ENCODE peak calls at places on chromosomes 13 and 19, in seven cellular contexts. One of them, this sample, is unnamed.

GRCh38 chr19:54172764-54173699 is at the start of gene TMC4:
- DNase-seq in colonic mucosa: peak
- DNase-seq in tibial nerve: no peak
- DNase-seq in pancreas: peak
- DNase-seq in breast epithelium: no peak
- DNase-seq in SK-N-SH: no peak
- DNase-seq in coronary artery: no peak
- DNase-seq in this sample: peak

GRCh38 chr13:105232403-105232802 is 1303.1 kb downstream of the EFNB2 start:
- DNase-seq in coronary artery: no peak
- DNase-seq in tibial nerve: no peak
- DNase-seq in colonic mucosa: no peak
- DNase-seq in breast epithelium: no peak
- DNase-seq in pancreas: no peak
- DNase-seq in SK-N-SH: no peak
- DNase-seq in this sample: no peak

GRCh38 chr13:57030671-57031070 is 110.0 kb upstream of the PRR20A start:
- DNase-seq in tibial nerve: no peak
- DNase-seq in colonic mucosa: no peak
- DNase-seq in pancreas: no peak
- DNase-seq in SK-N-SH: no peak
- DNase-seq in breast epithelium: no peak
- DNase-seq in coronary artery: no peak
- DNase-seq in this sample: no peak

GRCh38 chr13:37187110-37187509 is 81.6 kb upstream of the CSNK1A1L start:
- DNase-seq in tibial nerve: no peak
- DNase-seq in SK-N-SH: no peak
- DNase-seq in coronary artery: no peak
- DNase-seq in breast epithelium: no peak
- DNase-seq in pancreas: no peak
- DNase-seq in colonic mucosa: no peak
- DNase-seq in this sample: no peak

GRCh38 chr19:11949201-11949600 is 15.6 kb upstream of the ZNF763 start:
- DNase-seq in tibial nerve: no peak
- DNase-seq in SK-N-SH: no peak
- DNase-seq in coronary artery: no peak
- DNase-seq in breast epithelium: no peak
- DNase-seq in colonic mucosa: no peak
- DNase-seq in pancreas: no peak
- DNase-seq in this sample: no peak

GRCh38 chr19:21474671-21475181 is 30.7 kb upstream of the ZNF429 start:
- DNase-seq in pancreas: peak
- DNase-seq in breast epithelium: peak
- DNase-seq in tibial nerve: peak
- DNase-seq in colonic mucosa: peak
- DNase-seq in coronary artery: peak
- DNase-seq in SK-N-SH: peak
- DNase-seq in this sample: no peak

GRCh38 chr13:54433511-54434206 is 1405.0 kb downstream of the OLFM4 start:
- DNase-seq in SK-N-SH: no peak
- DNase-seq in breast epithelium: no peak
- DNase-seq in colonic mucosa: no peak
- DNase-seq in coronary artery: no peak
- DNase-seq in pancreas: no peak
- DNase-seq in tibial nerve: no peak
- DNase-seq in this sample: no peak

GRCh38 chr13:50831510-50831909 is 12.0 kb downstream of the DLEU7 start:
- DNase-seq in breast epithelium: no peak
- DNase-seq in SK-N-SH: no peak
- DNase-seq in coronary artery: no peak
- DNase-seq in colonic mucosa: no peak
- DNase-seq in tibial nerve: no peak
- DNase-seq in pancreas: no peak
- DNase-seq in this sample: no peak

GRCh38 chr13:62710766-62711165 is 1295.1 kb upstream of the PCDH20 start:
- DNase-seq in coronary artery: no peak
- DNase-seq in pancreas: no peak
- DNase-seq in tibial nerve: no peak
- DNase-seq in colonic mucosa: no peak
- DNase-seq in breast epithelium: no peak
- DNase-seq in SK-N-SH: no peak
- DNase-seq in this sample: no peak

GRCh38 chr19:1412323-1412923 is 5.0 kb downstream of the DAZAP1 start:
- DNase-seq in breast epithelium: no peak
- DNase-seq in pancreas: no peak
- DNase-seq in SK-N-SH: no peak
- DNase-seq in tibial nerve: no peak
- DNase-seq in colonic mucosa: no peak
- DNase-seq in coronary artery: no peak
- DNase-seq in this sample: no peak

GRCh38 chr13:51518847-51519246 is 65.4 kb upstream of the WDFY2 start:
- DNase-seq in tibial nerve: no peak
- DNase-seq in pancreas: no peak
- DNase-seq in breast epithelium: no peak
- DNase-seq in colonic mucosa: no peak
- DNase-seq in SK-N-SH: no peak
- DNase-seq in coronary artery: no peak
- DNase-seq in this sample: no peak

GRCh38 chr13:20035130-20035529 is 76.6 kb downstream of the ZMYM2 start:
- DNase-seq in tibial nerve: no peak
- DNase-seq in coronary artery: no peak
- DNase-seq in colonic mucosa: no peak
- DNase-seq in SK-N-SH: no peak
- DNase-seq in pancreas: no peak
- DNase-seq in breast epithelium: no peak
- DNase-seq in this sample: no peak

GRCh38 chr19:29515233-29515619 is 10.6 kb upstream of the VSTM2B start:
- DNase-seq in pancreas: peak
- DNase-seq in colonic mucosa: no peak
- DNase-seq in SK-N-SH: no peak
- DNase-seq in coronary artery: no peak
- DNase-seq in breast epithelium: no peak
- DNase-seq in tibial nerve: no peak
- DNase-seq in this sample: no peak

GRCh38 chr13:95128045-95128643 is 173.1 kb downstream of the ABCC4 start:
- DNase-seq in tibial nerve: no peak
- DNase-seq in breast epithelium: no peak
- DNase-seq in colonic mucosa: no peak
- DNase-seq in SK-N-SH: no peak
- DNase-seq in pancreas: no peak
- DNase-seq in coronary artery: no peak
- DNase-seq in this sample: no peak

GRCh38 chr19:12790628-12791344 is 500 bp upstream of the JUNB start:
- DNase-seq in tibial nerve: no peak
- DNase-seq in breast epithelium: no peak
- DNase-seq in colonic mucosa: no peak
- DNase-seq in coronary artery: no peak
- DNase-seq in SK-N-SH: no peak
- DNase-seq in pancreas: no peak
- DNase-seq in this sample: no peak

DNA sequence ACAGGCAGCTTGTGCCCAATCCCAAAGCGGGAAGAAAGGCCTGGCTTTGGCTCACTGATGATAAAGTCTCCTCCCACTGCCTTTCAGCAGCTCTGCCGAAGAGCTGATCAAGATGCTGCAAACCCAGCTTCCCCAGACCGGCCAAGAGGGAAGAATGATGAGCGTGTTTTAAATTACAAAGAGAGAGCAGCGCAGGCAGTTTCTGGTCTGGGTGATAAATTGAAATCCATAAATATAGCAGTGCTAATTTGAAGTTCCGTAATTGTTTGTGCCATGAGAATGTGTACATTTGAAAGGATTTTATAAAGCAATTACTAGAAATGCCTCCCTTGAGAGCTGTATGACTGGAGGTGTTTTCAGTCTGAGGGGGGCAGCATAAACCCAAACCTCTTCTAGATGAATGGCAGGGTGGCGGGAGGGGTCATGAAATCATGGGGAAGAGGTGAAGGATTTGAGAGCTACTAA is 171.8 kb downstream of the STK24 start:
- DNase-seq in SK-N-SH: peak
- DNase-seq in pancreas: no peak
- DNase-seq in colonic mucosa: no peak
- DNase-seq in breast epithelium: no peak
- DNase-seq in tibial nerve: no peak
- DNase-seq in coronary artery: no peak
- DNase-seq in this sample: peak
- TF ChIP-seq CTCF in SK-N-SH: no peak
- TF ChIP-seq CTCF in pancreas: no peak
- TF ChIP-seq CTCF in colonic mucosa: no peak
- TF ChIP-seq CTCF in breast epithelium: no peak
- TF ChIP-seq CTCF in tibial nerve: no peak
- TF ChIP-seq CTCF in coronary artery: no peak
- TF ChIP-seq CTCF in this sample: peak

DNA sequence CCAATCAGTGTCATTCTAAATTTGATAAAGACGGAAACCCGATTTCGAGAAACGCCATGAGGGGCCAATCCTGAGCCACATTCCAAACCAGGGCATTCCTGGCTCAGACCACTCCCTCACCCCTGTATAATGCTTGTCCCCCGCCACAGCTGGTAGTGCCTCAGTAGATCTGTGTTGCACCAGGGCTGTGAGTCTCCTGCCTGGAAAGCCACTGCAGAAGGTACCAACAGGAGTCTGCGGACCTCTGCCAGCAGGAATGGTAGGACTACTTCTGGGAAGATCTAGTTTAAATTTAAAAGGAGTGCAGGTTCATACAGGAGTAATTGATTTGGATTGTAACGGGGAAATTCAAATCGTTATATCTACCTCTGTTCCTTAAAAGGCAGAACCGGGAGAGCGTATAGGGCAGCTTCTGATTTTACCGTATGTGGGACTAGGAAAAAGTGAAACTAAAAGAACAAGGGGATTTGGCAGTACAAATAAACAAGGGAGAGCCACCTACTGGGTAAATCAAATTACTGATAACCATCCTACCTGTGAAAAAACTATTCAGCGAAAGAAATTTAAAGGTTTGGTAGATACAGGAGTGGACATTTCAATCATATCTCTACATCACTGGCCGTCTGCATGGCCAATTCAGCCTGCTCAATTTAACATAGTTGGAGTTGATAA is 20.8 kb upstream of the ZNF266 start:
- DNase-seq in pancreas: no peak
- DNase-seq in coronary artery: no peak
- DNase-seq in tibial nerve: no peak
- DNase-seq in SK-N-SH: no peak
- DNase-seq in colonic mucosa: no peak
- DNase-seq in breast epithelium: no peak
- DNase-seq in this sample: no peak
- H3K4me3 ChIP-seq in pancreas: no peak
- H3K4me3 ChIP-seq in coronary artery: no peak
- H3K4me3 ChIP-seq in tibial nerve: no peak
- H3K4me3 ChIP-seq in SK-N-SH: peak
- H3K4me3 ChIP-seq in colonic mucosa: no peak
- H3K4me3 ChIP-seq in breast epithelium: no peak
- H3K4me3 ChIP-seq in this sample: no peak

GRCh38 chr19:7255631-7256030 is 38.6 kb downstream of the INSR start:
- DNase-seq in pancreas: no peak
- DNase-seq in SK-N-SH: no peak
- DNase-seq in colonic mucosa: no peak
- DNase-seq in coronary artery: no peak
- DNase-seq in tibial nerve: no peak
- DNase-seq in breast epithelium: no peak
- DNase-seq in this sample: no peak

GRCh38 chr19:7257148-7258041 is 36.8 kb downstream of the INSR start:
- DNase-seq in breast epithelium: no peak
- DNase-seq in pancreas: no peak
- DNase-seq in colonic mucosa: peak
- DNase-seq in coronary artery: no peak
- DNase-seq in SK-N-SH: no peak
- DNase-seq in tibial nerve: no peak
- DNase-seq in this sample: no peak

GRCh38 chr19:7258840-7259395 is 35.3 kb downstream of the INSR start:
- DNase-seq in coronary artery: no peak
- DNase-seq in pancreas: no peak
- DNase-seq in tibial nerve: no peak
- DNase-seq in breast epithelium: no peak
- DNase-seq in colonic mucosa: no peak
- DNase-seq in SK-N-SH: no peak
- DNase-seq in this sample: no peak

GRCh38 chr19:7260161-7260560 is 34.1 kb downstream of the INSR start:
- DNase-seq in breast epithelium: no peak
- DNase-seq in pancreas: no peak
- DNase-seq in SK-N-SH: no peak
- DNase-seq in colonic mucosa: no peak
- DNase-seq in coronary artery: no peak
- DNase-seq in tibial nerve: no peak
- DNase-seq in this sample: no peak

DNA sequence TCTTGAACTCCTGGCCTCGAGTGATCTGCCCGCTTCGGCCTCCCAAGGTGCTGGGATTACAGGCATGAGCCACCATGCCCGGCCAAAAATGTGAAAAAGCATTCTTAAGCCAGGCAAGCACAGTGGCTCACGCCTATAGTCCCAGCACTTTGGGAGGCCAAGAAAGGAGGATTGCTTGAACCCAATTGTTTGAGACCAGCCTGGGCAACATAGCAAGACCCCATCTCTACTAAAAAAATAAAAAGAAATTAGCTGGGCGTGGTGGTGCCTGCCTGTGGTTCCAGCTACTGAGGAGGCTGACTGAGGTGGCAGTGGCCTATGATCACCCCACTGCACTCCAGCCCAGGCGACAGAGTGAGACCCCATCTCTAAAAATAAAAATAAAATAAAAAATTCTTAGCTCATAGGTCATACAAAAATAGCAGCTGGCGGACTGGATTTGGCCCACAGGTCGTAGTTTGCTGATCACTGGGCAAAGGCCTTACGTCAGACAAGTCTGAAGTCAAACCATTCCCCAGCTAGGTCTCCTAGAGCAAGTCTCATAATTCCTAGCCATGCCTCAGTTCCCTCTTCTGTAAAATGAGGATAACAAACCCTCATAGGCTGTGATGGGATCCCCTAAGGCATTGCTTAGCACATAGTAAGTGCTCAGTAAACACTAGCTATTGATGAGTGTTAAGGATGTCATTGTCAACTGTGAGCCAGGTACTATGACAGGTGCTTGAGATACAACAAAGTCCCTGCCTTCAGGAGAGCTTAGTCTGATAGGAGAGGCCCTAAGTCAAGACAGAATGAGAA is 36.0 kb downstream of the INSR start:
- DNase-seq in tibial nerve: no peak
- DNase-seq in coronary artery: no peak
- DNase-seq in pancreas: no peak
- DNase-seq in SK-N-SH: no peak
- DNase-seq in breast epithelium: no peak
- DNase-seq in colonic mucosa: no peak
- DNase-seq in this sample: no peak
- H3K27ac ChIP-seq in tibial nerve: no peak
- H3K27ac ChIP-seq in coronary artery: no peak
- H3K27ac ChIP-seq in pancreas: peak
- H3K27ac ChIP-seq in SK-N-SH: no peak
- H3K27ac ChIP-seq in breast epithelium: peak
- H3K27ac ChIP-seq in colonic mucosa: no peak
- H3K27ac ChIP-seq in this sample: no peak

DNA sequence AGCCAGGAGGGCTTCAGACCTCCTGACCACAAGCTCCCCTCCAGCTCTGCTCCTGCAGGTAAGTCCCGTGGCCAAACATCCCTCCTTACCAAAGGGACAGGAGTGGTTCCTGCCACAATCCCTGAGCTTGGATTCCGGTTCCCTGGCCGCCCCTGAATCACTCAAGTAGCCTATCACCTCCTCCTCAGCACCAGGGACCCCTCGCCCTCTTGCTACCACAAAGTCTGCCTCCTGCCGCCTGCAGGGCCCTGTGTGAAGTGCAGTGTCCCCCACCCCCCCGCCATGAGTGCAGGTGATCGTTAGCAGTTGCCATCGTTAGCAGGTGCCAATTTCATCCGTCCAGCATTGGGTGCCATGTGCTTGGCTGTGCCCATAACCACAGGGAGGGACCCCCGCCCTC is 40.8 kb upstream of the RANBP3 start:
- DNase-seq in pancreas: no peak
- DNase-seq in colonic mucosa: no peak
- DNase-seq in tibial nerve: no peak
- DNase-seq in coronary artery: no peak
- DNase-seq in SK-N-SH: peak
- DNase-seq in breast epithelium: no peak
- DNase-seq in this sample: peak
- TF ChIP-seq CTCF in pancreas: no peak
- TF ChIP-seq CTCF in colonic mucosa: no peak
- TF ChIP-seq CTCF in tibial nerve: no peak
- TF ChIP-seq CTCF in coronary artery: no peak
- TF ChIP-seq CTCF in SK-N-SH: no peak
- TF ChIP-seq CTCF in breast epithelium: no peak
- TF ChIP-seq CTCF in this sample: peak